ENCODE peak calls at places on chromosomes 16 and 17, in six cellular contexts. V is K562, Q is GM12878, W is GM12891, C is HepG2, Z is H1. J is an unnamed sample.

GRCh38 chr16:4339909-4340308 is 11.2 kb downstream of the PAM16 start:
- DNase-seq in Z (no peak), C (no peak), W (no peak), Q (no peak), V (no peak), J (no peak)

GRCh38 chr17:65515959-65516948 is 45.2 kb downstream of the AXIN2 start:
- DNase-seq in V (no peak), C (peak; percentile 99), Q (no peak), Z (peak; percentile 55), W (no peak), J (no peak)

GRCh38 chr17:39979021-39979660 is 1.5 kb upstream of the PSMD3 start:
- DNase-seq in C (no peak), Q (no peak), V (no peak), Z (no peak), W (no peak), J (no peak)

GRCh38 chr17:7460850-7461660 is 16.2 kb downstream of the CHRNB1 start:
- DNase-seq in W (no peak), C (no peak), Q (no peak), V (no peak), Z (peak; percentile 74), J (no peak)

GRCh38 chr16:67653131-67654068 is 6.7 kb downstream of the ACD start:
- DNase-seq in V (no peak), C (no peak), Q (no peak), Z (no peak), W (no peak), J (no peak)

GRCh38 chr16:3074860-3075545 is 9.6 kb downstream of the IL32 start:
- DNase-seq in V (no peak), C (no peak), W (peak; percentile 77), Q (peak; percentile 69), Z (no peak), J (peak; percentile 71)

GRCh38 chr16:4518281-4518680 is 20.3 kb downstream of the CDIP1 start:
- DNase-seq in V (no peak), Z (no peak), Q (no peak), C (no peak), W (no peak), J (no peak)

GRCh38 chr16:22912654-22913053 is 98.7 kb downstream of the HS3ST2 start:
- DNase-seq in C (no peak), V (no peak), W (no peak), Q (no peak), Z (peak; percentile 58), J (no peak)

GRCh38 chr16:88610080-88610479 is 28.3 kb upstream of the IL17C start:
- DNase-seq in Z (no peak), V (no peak), W (no peak), Q (no peak), C (no peak), J (no peak)

GRCh38 chr17:40915721-40916256 is 21.7 kb downstream of the KRT23 start:
- DNase-seq in Z (no peak), Q (peak; percentile 26), V (no peak), C (no peak), W (no peak), J (no peak)

GRCh38 chr17:4101127-4101798 is 41.6 kb downstream of the ZZEF1 start:
- DNase-seq in Q (peak; percentile 20), V (peak; percentile 45), Z (no peak), W (no peak), C (no peak), J (no peak)

GRCh38 chr17:4173771-4174170 is 30.8 kb downstream of the CYB5D2 start:
- DNase-seq in Q (no peak), W (no peak), Z (no peak), V (no peak), C (no peak), J (no peak)

GRCh38 chr17:79986441-79987186 is 49.1 kb downstream of the TBC1D16 start:
- DNase-seq in C (peak; percentile 94), Z (no peak), W (no peak), V (no peak), Q (no peak), J (no peak)

GRCh38 chr17:68176770-68177169 is 71.1 kb upstream of the AMZ2 start:
- DNase-seq in V (no peak), Q (no peak), C (no peak), Z (peak; percentile 27), W (no peak), J (no peak)

GRCh38 chr16:66598111-66598510 is 6.4 kb upstream of the CMTM3 start:
- DNase-seq in C (no peak), W (no peak), Z (no peak), Q (no peak), V (no peak), J (no peak)

GRCh38 chr16:86605950-86606349 is 27.6 kb downstream of the FOXL1 start:
- DNase-seq in V (peak; percentile 34), Z (no peak), C (no peak), W (no peak), Q (no peak), J (no peak)

DNA sequence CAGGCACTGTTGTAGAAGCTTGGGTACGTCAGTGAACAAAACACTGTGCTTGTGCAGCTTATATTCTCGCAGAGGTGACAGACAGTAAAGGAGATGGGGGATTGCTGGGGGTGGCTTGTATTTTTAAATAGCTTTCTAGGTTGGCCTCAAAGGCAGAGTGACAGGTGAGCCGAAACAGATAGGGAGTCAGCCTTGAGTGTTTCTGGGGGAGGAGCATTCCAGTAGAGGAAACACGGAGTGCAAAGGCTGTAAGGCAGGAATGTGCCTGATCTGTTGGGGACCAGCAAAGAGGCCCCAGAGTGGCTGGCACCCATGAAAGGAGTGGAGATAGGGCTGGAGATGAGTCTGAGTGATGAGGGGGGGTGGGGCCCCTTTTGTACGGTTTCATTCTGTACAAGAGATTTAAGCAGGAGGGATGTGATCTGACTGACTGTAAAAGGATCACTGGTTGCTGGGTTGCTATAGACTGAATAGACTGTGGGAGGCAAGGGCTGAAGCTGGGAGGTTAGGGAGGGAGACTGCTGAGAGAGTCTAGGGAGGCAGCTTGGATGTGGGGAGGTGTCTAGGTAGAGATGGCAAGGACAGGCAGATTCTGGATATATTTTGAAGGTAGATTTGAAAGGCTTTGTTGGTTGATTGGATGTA is 15.2 kb downstream of the NUP93 start:
- DNase-seq in V (peak; percentile 30), W (no peak), Q (no peak), C (peak; percentile 89), Z (no peak), J (no peak)
- TF ChIP-seq TAF1 in V (no peak), W (no peak), Q (no peak), C (no peak), Z (no peak), J (no peak)

DNA sequence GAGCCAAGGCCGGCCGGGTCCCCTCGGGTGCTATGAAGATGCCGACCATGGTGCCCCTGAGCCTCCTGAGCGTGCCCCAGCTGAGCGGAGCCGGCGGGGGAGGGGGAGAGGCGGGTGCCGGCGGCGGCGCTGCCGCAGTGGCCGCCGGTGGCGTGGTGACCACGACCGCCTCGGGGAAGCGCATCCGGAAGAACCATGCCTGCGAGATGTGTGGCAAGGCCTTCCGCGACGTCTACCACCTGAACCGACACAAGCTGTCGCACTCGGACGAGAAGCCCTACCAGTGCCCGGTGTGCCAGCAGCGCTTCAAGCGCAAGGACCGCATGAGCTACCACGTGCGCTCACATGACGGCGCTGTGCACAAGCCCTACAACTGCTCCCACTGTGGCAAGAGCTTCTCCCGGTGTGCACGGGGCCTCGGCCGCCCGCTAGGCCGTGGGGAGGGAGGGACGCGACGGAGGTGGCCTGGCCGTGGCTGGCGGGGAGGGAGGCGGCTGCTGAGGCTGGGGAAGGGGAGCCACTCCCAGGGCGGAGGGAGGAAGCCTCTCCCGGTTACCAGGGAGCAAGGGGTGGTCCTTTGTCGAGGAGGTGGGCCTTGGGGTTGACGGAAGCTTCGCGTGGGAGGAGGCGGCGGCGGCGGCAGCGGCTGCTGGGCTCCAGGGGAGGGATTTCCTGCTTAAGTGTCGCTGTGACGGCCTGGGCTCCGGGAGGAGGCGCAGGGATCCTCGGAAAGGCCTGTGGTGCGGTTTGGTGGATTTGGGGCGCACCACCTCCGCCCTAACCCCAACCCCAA is 1.3 kb downstream of the MAZ start:
- DNase-seq in C (peak; percentile 81), W (peak; percentile 69), Q (no peak), V (peak; percentile 85), Z (peak; percentile 81), J (no peak)
- TF ChIP-seq POLR2A in C (peak; percentile 22), W (peak; percentile 71), Q (peak; percentile 88), V (peak; percentile 83), Z (no peak), J (peak; percentile 69)

DNA sequence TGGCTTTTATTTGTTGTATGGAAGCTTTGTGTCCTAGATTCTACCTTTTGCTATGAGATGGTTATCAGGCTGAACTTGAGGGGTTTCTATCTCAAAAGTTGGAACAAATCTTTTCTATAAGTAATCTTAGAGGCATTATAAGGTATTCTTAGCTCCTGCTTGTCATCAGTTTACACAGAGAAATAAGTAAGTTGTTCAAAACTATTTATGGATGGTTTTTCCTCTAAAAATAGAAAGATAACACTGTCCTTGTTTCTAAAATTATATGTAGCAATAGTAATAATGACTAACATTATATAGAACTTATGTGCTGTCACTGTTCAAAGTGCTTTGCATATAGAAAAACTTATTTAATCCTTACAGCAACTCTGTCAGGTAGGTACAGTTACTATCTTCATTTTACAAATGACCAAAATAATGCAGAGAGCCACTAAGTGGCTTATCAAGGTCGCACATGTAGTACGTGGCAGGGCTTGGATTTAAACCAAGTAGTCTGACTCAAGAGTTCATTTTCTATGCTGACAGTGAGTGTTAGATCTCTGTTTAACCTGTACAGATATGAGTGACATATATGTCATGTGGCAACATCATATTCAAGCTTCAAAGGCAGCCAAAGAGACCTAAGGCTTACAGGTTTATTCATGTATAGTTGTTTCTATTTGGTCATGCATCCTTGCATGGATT is 59.0 kb downstream of the PHKB start:
- DNase-seq in Q (no peak), W (no peak), C (no peak), Z (no peak), V (peak; percentile 67), J (no peak)
- TF ChIP-seq POLR2AphosphoS5 in Q (no peak), W (no peak), C (no peak), Z (no peak), V (peak; percentile 63), J (no peak)

GRCh38 chr17:81158688-81159590 is 6.4 kb upstream of the PVALEF start:
- DNase-seq in W (no peak), V (no peak), Q (no peak), C (no peak), Z (no peak), J (no peak)

GRCh38 chr17:81156866-81157805 is 8.2 kb upstream of the PVALEF start:
- DNase-seq in C (no peak), V (no peak), Q (no peak), W (no peak), Z (no peak), J (no peak)

GRCh38 chr17:81160306-81160705 is 5.0 kb upstream of the PVALEF start:
- DNase-seq in Q (no peak), Z (no peak), W (no peak), V (no peak), C (no peak), J (no peak)

GRCh38 chr17:81159611-81160265 is 5.6 kb upstream of the PVALEF start:
- DNase-seq in Z (no peak), Q (no peak), W (no peak), C (no peak), V (no peak), J (no peak)

GRCh38 chr17:81157848-81158687 is 7.2 kb upstream of the PVALEF start:
- DNase-seq in C (no peak), W (no peak), Z (no peak), V (no peak), Q (no peak), J (no peak)
- TF ChIP-seq TAF1 in C (no peak), W (no peak), Z (no peak), V (no peak), Q (no peak), J (no peak)